ENCODE peak calls at places on chromosomes 12 and 14, in five cellular contexts. R is caudate nucleus, D is SW480, F is Calu3, P is mucosa of descending colon. G is an unnamed sample.

GRCh38 chr12:3761116-3761770 is 8.3 kb upstream of the CRACR2A start:
- DNase-seq in R (no peak), D (no peak), F (no peak), P (no peak), G (no peak)

GRCh38 chr12:26402648-26403047 is 207.3 kb downstream of the SSPN start:
- DNase-seq in R (no peak), D (peak), F (peak), P (peak), G (no peak)

GRCh38 chr14:103899316-103899715 is 28.9 kb upstream of the TDRD9 start:
- DNase-seq in R (no peak), D (no peak), F (no peak), P (peak), G (no peak)

GRCh38 chr12:116423053-116423452 is 136.1 kb upstream of the MAP1LC3B2 start:
- DNase-seq in R (no peak), D (no peak), F (no peak), P (no peak), G (no peak)

GRCh38 chr12:41656454-41656853 is 468.3 kb downstream of the PDZRN4 start:
- DNase-seq in R (no peak), D (no peak), F (no peak), P (no peak), G (no peak)

GRCh38 chr14:63603749-63604277 is 37.9 kb downstream of the WDR89 start:
- DNase-seq in R (no peak), D (no peak), F (no peak), P (no peak), G (no peak)

GRCh38 chr12:120225852-120226640 is 25.1 kb upstream of the RPLP0 start:
- DNase-seq in R (no peak), D (no peak), F (peak), P (peak), G (no peak)

GRCh38 chr12:26046886-26047285 is 78.0 kb downstream of the BHLHE41 start:
- DNase-seq in R (no peak), D (no peak), F (no peak), P (no peak), G (no peak)

GRCh38 chr12:89927226-89927698 is 218.6 kb upstream of the ATP2B1 start:
- DNase-seq in R (no peak), D (no peak), F (no peak), P (no peak), G (no peak)

GRCh38 chr14:103372552-103373304 is 12.5 kb upstream of the MARK3 start:
- DNase-seq in R (no peak), D (peak), F (peak), P (no peak), G (no peak)

GRCh38 chr12:100984821-100985220 is 190.2 kb downstream of the ANO4 start:
- DNase-seq in R (no peak), D (no peak), F (no peak), P (no peak), G (no peak)

GRCh38 chr14:32469388-32470160 is 140.5 kb downstream of the AKAP6 start:
- DNase-seq in R (no peak), D (peak), F (no peak), P (no peak), G (no peak)

GRCh38 chr12:39586811-39587210 is 32.8 kb downstream of the ABCD2 start:
- DNase-seq in R (no peak), D (no peak), F (no peak), P (no peak), G (no peak)

G was measured in amygdala.